ENCODE peak calls at places on chromosomes 6 and 20, in six cellular contexts. J, P, U, Q, K and N are unnamed samples.

GRCh38 chr20:57991211-57991841 is 237.1 kb downstream of the ANKRD60 start:
- DNase-seq in U (no peak), Q (no peak), K (no peak), J (no peak), P (no peak), N (no peak)

GRCh38 chr20:52958206-52958605 is 14.0 kb upstream of the TSHZ2 start:
- DNase-seq in U (no peak), P (no peak), Q (no peak), K (no peak), J (no peak), N (no peak)

GRCh38 chr6:36136034-36136433 is 5.7 kb downstream of the MAPK13 start:
- DNase-seq in U (no peak), Q (no peak), K (no peak), P (no peak), J (no peak), N (no peak)

GRCh38 chr6:150775804-150776203 is 89.7 kb upstream of the MTHFD1L start:
- DNase-seq in J (no peak), U (no peak), K (no peak), P (no peak), Q (no peak), N (no peak)

GRCh38 chr20:53773792-53774371 is 180.2 kb upstream of the ZNF217 start:
- DNase-seq in J (no peak), Q (no peak), K (no peak), P (peak; percentile 98), U (peak; percentile 97), N (no peak)

GRCh38 chr6:10417681-10418104 is 2.8 kb upstream of the TFAP2A start:
- DNase-seq in Q (no peak), J (no peak), U (no peak), P (no peak), K (no peak), N (no peak)

GRCh38 chr20:31693987-31694661 is 28.5 kb downstream of the BCL2L1 start:
- DNase-seq in J (no peak), K (no peak), U (no peak), Q (no peak), P (no peak), N (no peak)

GRCh38 chr20:7841967-7842301 is 98.3 kb downstream of the HAO1 start:
- DNase-seq in P (peak; percentile 97), U (peak; percentile 83), J (no peak), K (no peak), Q (peak; percentile 30), N (no peak)

GRCh38 chr6:169371344-169372144 is 117.9 kb upstream of the THBS2 start:
- DNase-seq in P (peak; percentile 17), U (peak; percentile 16), J (no peak), K (peak; percentile 45), Q (no peak), N (no peak)

DNA sequence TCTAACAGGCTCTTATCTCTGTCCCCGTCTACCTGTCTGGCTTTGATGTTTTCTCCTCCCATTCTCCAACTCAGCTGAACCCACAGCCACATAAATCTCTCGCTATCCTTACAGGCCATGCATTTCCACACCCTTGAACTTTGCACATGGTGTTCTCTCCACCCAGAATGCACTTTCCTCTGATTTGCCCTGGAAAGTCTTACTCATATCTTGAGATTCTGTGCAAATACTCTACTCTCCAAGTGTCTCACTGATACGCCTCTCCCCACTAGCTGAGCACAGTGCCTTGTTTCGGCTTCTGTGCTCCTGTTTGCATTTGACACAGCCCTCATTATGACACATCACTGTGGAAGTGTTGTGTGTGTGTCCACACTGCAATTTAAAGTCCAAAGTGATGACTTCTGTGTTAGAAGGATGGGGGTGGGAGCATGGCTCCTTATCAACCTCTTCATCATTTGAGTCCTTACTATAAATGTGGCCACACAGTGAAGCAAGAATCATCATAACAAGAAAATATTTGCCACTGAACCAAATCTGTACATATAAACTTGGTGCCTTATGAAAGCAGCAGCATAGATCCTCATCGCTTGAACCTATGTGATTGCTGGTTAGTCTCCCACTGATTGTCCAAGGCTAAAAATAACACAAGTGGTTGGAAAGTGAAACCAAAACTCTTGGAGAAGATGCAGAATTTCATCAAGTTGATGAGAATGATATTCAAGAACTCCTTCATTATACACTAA is 5.5 kb upstream of the PRELID3B start:
- DNase-seq in Q (no peak), K (no peak), J (no peak), P (peak; percentile 51), U (peak; percentile 21), N (no peak)
- TF ChIP-seq CTCF in Q (no peak), K (no peak), J (no peak), P (no peak), U (no peak), N (no peak)

GRCh38 chr6:52516269-52516668 is 60.6 kb downstream of the TRAM2 start:
- DNase-seq in K (no peak), Q (no peak), U (no peak), P (no peak), J (no peak), N (no peak)

GRCh38 chr6:52519618-52520017 is 57.2 kb downstream of the TRAM2 start:
- DNase-seq in K (no peak), P (no peak), U (peak; percentile 39), J (no peak), Q (no peak), N (no peak)

GRCh38 chr6:52516943-52517342 is 59.9 kb downstream of the TRAM2 start:
- DNase-seq in K (no peak), J (no peak), U (no peak), P (no peak), Q (no peak), N (no peak)

GRCh38 chr6:52517502-52518278 is 59.2 kb downstream of the TRAM2 start:
- DNase-seq in K (no peak), U (peak; percentile 98), P (peak; percentile 97), Q (peak; percentile 86), J (peak; percentile 69), N (no peak)

GRCh38 chr6:52518279-52518944 is 58.4 kb downstream of the TRAM2 start:
- DNase-seq in J (no peak), U (no peak), P (no peak), K (no peak), Q (no peak), N (no peak)
- H3K4me3 ChIP-seq in J (no peak overlapping the region), U (no peak overlapping the region), P (no peak overlapping the region), K (no peak overlapping the region), Q (peak overlapping the region; percentile 26), N (no peak overlapping the region)

GRCh38 chr6:32406857-32407256 is at the start of gene BTNL2:
- DNase-seq in K (no peak), U (no peak), J (no peak), Q (no peak), P (no peak), N (no peak)

GRCh38 chr6:32401564-32401963 is 5.4 kb downstream of the BTNL2 start:
- DNase-seq in K (no peak), P (no peak), Q (no peak), U (no peak), J (no peak), N (no peak)

GRCh38 chr6:32405656-32406055 is 1.3 kb downstream of the BTNL2 start:
- DNase-seq in Q (no peak), U (no peak), P (no peak), J (no peak), K (no peak), N (no peak)

GRCh38 chr6:32406197-32406596 is 784 bp downstream of the BTNL2 start:
- DNase-seq in P (no peak), Q (no peak), U (no peak), K (no peak), J (no peak), N (no peak)

DNA sequence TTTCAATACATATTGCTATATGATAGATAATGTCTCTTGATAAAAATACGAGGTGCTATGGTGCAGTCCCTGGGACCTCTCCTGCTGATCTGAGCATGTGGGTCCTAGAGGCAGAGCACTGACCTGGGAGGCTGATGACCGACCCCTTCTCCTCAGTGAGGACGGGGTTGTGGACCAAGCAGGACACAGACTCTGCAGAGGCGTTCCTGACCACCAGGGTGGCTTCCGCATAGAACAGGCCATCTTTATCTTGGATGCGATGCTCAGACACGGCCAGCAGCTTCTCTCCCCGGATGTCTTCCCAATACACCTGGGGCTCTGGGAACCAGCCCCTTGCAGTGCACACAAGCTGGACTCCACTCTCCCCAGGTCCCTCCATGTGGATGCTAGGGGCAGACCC is 4.2 kb downstream of the BTNL2 start:
- DNase-seq in J (no peak), U (no peak), K (no peak), Q (no peak), P (no peak), N (no peak)
- TF ChIP-seq CTCF in J (no peak), U (no peak), K (no peak), Q (no peak), P (no peak), N (no peak)

DNA sequence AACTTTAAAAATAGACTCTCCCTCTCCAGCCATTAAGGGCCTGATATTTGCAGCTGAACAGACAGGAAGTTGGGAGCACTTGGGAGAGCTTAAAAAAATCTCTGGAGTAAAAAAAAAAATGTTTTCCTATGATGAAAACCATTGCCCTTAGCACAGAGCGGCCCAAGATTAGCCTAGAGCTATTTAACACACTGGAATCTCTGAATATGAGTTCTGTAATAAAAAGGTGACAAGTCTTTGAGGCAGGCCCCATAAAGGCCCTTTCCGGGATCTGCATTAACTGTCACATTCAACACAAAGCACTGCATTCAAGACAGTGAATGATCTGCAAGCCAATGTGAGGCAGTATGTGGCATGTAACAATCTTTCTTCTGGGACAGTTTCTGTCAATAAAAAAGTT is 393.7 kb downstream of the ZFAND3 start:
- DNase-seq in U (no peak), Q (no peak), P (peak; percentile 16), K (no peak), J (no peak), N (no peak)
- H3K4me3 ChIP-seq in U (no peak overlapping the region), Q (no peak overlapping the region), P (no peak overlapping the region), K (no peak overlapping the region), J (no peak overlapping the region), N (no peak overlapping the region)

GRCh38 chr20:45307076-45307645 is 521 bp downstream of the RBPJL start:
- DNase-seq in U (no peak), P (no peak), J (no peak), Q (no peak), K (no peak), N (no peak)

GRCh38 chr20:45304464-45304999 is 2.1 kb upstream of the RBPJL start:
- DNase-seq in K (no peak), U (no peak), Q (no peak), P (no peak), J (no peak), N (no peak)

GRCh38 chr20:45306431-45306982 is at the start of gene RBPJL:
- DNase-seq in K (peak; percentile 89), U (no peak), P (no peak), Q (no peak), J (no peak), N (no peak)

GRCh38 chr20:45303586-45304463 is 2.8 kb upstream of the RBPJL start:
- DNase-seq in U (no peak), P (no peak), J (no peak), K (no peak), Q (no peak), N (no peak)

GRCh38 chr20:45305262-45305661 is 1.4 kb upstream of the RBPJL start:
- DNase-seq in J (no peak), Q (no peak), P (no peak), K (no peak), U (no peak), N (no peak)
- TF ChIP-seq CTCF in J (no peak), Q (no peak), P (no peak), K (no peak), U (no peak), N (no peak)